ENCODE peak calls at places on chromosomes 7 and 10, in nine cellular contexts. One of them, this sample, is unnamed.

GRCh38 chr10:22219308-22219707 is 1.5 kb upstream of the EBLN1 start:
- DNase-seq in mesendoderm: peak
- DNase-seq in coronary artery: no peak
- DNase-seq in AML-193: no peak
- DNase-seq in H7: no peak
- DNase-seq in activated naive CD8-positive, alpha-beta T cell treated with anti-CD3 and anti-CD28 coated beads for 36 hours: no peak
- DNase-seq in anterior cingulate cortex: no peak
- DNase-seq in stimulated activated CD8-positive, alpha-beta memory T cell treated with anti-CD3 and anti-CD28 coated beads, Interleukin-15, amount 100 ng/mL, for 24 hours: no peak
- DNase-seq in activated effector memory CD4-positive, alpha-beta T cell treated with anti-CD3 and anti-CD28 coated beads, Interleukin-2, amount 50 U/mL, for 16 hours: no peak
- DNase-seq in this sample: no peak

GRCh38 chr7:94266278-94266677 is 128.4 kb upstream of the COL1A2 start:
- DNase-seq in mesendoderm: no peak
- DNase-seq in coronary artery: no peak
- DNase-seq in AML-193: peak
- DNase-seq in H7: no peak
- DNase-seq in activated naive CD8-positive, alpha-beta T cell treated with anti-CD3 and anti-CD28 coated beads for 36 hours: no peak
- DNase-seq in anterior cingulate cortex: no peak
- DNase-seq in stimulated activated CD8-positive, alpha-beta memory T cell treated with anti-CD3 and anti-CD28 coated beads, Interleukin-15, amount 100 ng/mL, for 24 hours: no peak
- DNase-seq in activated effector memory CD4-positive, alpha-beta T cell treated with anti-CD3 and anti-CD28 coated beads, Interleukin-2, amount 50 U/mL, for 16 hours: no peak
- DNase-seq in this sample: no peak

GRCh38 chr10:119342017-119342734 is 134.8 kb downstream of the GRK5 start:
- DNase-seq in mesendoderm: no peak
- DNase-seq in coronary artery: no peak
- DNase-seq in AML-193: no peak
- DNase-seq in H7: no peak
- DNase-seq in activated naive CD8-positive, alpha-beta T cell treated with anti-CD3 and anti-CD28 coated beads for 36 hours: no peak
- DNase-seq in anterior cingulate cortex: no peak
- DNase-seq in stimulated activated CD8-positive, alpha-beta memory T cell treated with anti-CD3 and anti-CD28 coated beads, Interleukin-15, amount 100 ng/mL, for 24 hours: no peak
- DNase-seq in activated effector memory CD4-positive, alpha-beta T cell treated with anti-CD3 and anti-CD28 coated beads, Interleukin-2, amount 50 U/mL, for 16 hours: no peak
- DNase-seq in this sample: peak

GRCh38 chr7:1312098-1313070 is 79.7 kb downstream of the UNCX start:
- DNase-seq in mesendoderm: peak
- DNase-seq in coronary artery: no peak
- DNase-seq in AML-193: no peak
- DNase-seq in H7: peak
- DNase-seq in activated naive CD8-positive, alpha-beta T cell treated with anti-CD3 and anti-CD28 coated beads for 36 hours: no peak
- DNase-seq in anterior cingulate cortex: no peak
- DNase-seq in stimulated activated CD8-positive, alpha-beta memory T cell treated with anti-CD3 and anti-CD28 coated beads, Interleukin-15, amount 100 ng/mL, for 24 hours: no peak
- DNase-seq in activated effector memory CD4-positive, alpha-beta T cell treated with anti-CD3 and anti-CD28 coated beads, Interleukin-2, amount 50 U/mL, for 16 hours: no peak
- DNase-seq in this sample: peak

GRCh38 chr7:71495828-71496227 is 363.9 kb downstream of the GALNT17 start:
- DNase-seq in mesendoderm: no peak
- DNase-seq in coronary artery: no peak
- DNase-seq in AML-193: no peak
- DNase-seq in H7: no peak
- DNase-seq in activated naive CD8-positive, alpha-beta T cell treated with anti-CD3 and anti-CD28 coated beads for 36 hours: no peak
- DNase-seq in anterior cingulate cortex: no peak
- DNase-seq in stimulated activated CD8-positive, alpha-beta memory T cell treated with anti-CD3 and anti-CD28 coated beads, Interleukin-15, amount 100 ng/mL, for 24 hours: no peak
- DNase-seq in activated effector memory CD4-positive, alpha-beta T cell treated with anti-CD3 and anti-CD28 coated beads, Interleukin-2, amount 50 U/mL, for 16 hours: no peak
- DNase-seq in this sample: no peak

GRCh38 chr7:13282377-13282980 is 595.0 kb downstream of the ARL4A start:
- DNase-seq in mesendoderm: peak
- DNase-seq in coronary artery: no peak
- DNase-seq in AML-193: peak
- DNase-seq in H7: no peak
- DNase-seq in activated naive CD8-positive, alpha-beta T cell treated with anti-CD3 and anti-CD28 coated beads for 36 hours: no peak
- DNase-seq in anterior cingulate cortex: no peak
- DNase-seq in stimulated activated CD8-positive, alpha-beta memory T cell treated with anti-CD3 and anti-CD28 coated beads, Interleukin-15, amount 100 ng/mL, for 24 hours: no peak
- DNase-seq in activated effector memory CD4-positive, alpha-beta T cell treated with anti-CD3 and anti-CD28 coated beads, Interleukin-2, amount 50 U/mL, for 16 hours: no peak
- DNase-seq in this sample: no peak

GRCh38 chr10:22625511-22626288 is 88.7 kb downstream of the PIP4K2A start:
- DNase-seq in mesendoderm: peak
- DNase-seq in coronary artery: no peak
- DNase-seq in AML-193: no peak
- DNase-seq in H7: no peak
- DNase-seq in activated naive CD8-positive, alpha-beta T cell treated with anti-CD3 and anti-CD28 coated beads for 36 hours: no peak
- DNase-seq in anterior cingulate cortex: no peak
- DNase-seq in stimulated activated CD8-positive, alpha-beta memory T cell treated with anti-CD3 and anti-CD28 coated beads, Interleukin-15, amount 100 ng/mL, for 24 hours: no peak
- DNase-seq in activated effector memory CD4-positive, alpha-beta T cell treated with anti-CD3 and anti-CD28 coated beads, Interleukin-2, amount 50 U/mL, for 16 hours: no peak
- DNase-seq in this sample: no peak

GRCh38 chr7:125775319-125775718 is 845.7 kb upstream of the POT1 start:
- DNase-seq in mesendoderm: no peak
- DNase-seq in coronary artery: no peak
- DNase-seq in AML-193: no peak
- DNase-seq in H7: no peak
- DNase-seq in activated naive CD8-positive, alpha-beta T cell treated with anti-CD3 and anti-CD28 coated beads for 36 hours: no peak
- DNase-seq in anterior cingulate cortex: no peak
- DNase-seq in stimulated activated CD8-positive, alpha-beta memory T cell treated with anti-CD3 and anti-CD28 coated beads, Interleukin-15, amount 100 ng/mL, for 24 hours: no peak
- DNase-seq in activated effector memory CD4-positive, alpha-beta T cell treated with anti-CD3 and anti-CD28 coated beads, Interleukin-2, amount 50 U/mL, for 16 hours: no peak
- DNase-seq in this sample: no peak

GRCh38 chr10:24894309-24894708 is 58.1 kb downstream of the PRTFDC1 start:
- DNase-seq in mesendoderm: no peak
- DNase-seq in coronary artery: no peak
- DNase-seq in AML-193: no peak
- DNase-seq in H7: no peak
- DNase-seq in activated naive CD8-positive, alpha-beta T cell treated with anti-CD3 and anti-CD28 coated beads for 36 hours: no peak
- DNase-seq in anterior cingulate cortex: no peak
- DNase-seq in stimulated activated CD8-positive, alpha-beta memory T cell treated with anti-CD3 and anti-CD28 coated beads, Interleukin-15, amount 100 ng/mL, for 24 hours: no peak
- DNase-seq in activated effector memory CD4-positive, alpha-beta T cell treated with anti-CD3 and anti-CD28 coated beads, Interleukin-2, amount 50 U/mL, for 16 hours: no peak
- DNase-seq in this sample: no peak

GRCh38 chr10:103854687-103855423 is 521 bp downstream of the SH3PXD2A start:
- DNase-seq in mesendoderm: peak
- DNase-seq in coronary artery: no peak
- DNase-seq in AML-193: no peak
- DNase-seq in H7: peak
- DNase-seq in activated naive CD8-positive, alpha-beta T cell treated with anti-CD3 and anti-CD28 coated beads for 36 hours: peak
- DNase-seq in anterior cingulate cortex: no peak
- DNase-seq in stimulated activated CD8-positive, alpha-beta memory T cell treated with anti-CD3 and anti-CD28 coated beads, Interleukin-15, amount 100 ng/mL, for 24 hours: no peak
- DNase-seq in activated effector memory CD4-positive, alpha-beta T cell treated with anti-CD3 and anti-CD28 coated beads, Interleukin-2, amount 50 U/mL, for 16 hours: peak
- DNase-seq in this sample: peak

GRCh38 chr10:103480521-103480920 is 1.5 kb upstream of the CALHM3 start:
- DNase-seq in mesendoderm: no peak
- DNase-seq in coronary artery: no peak
- DNase-seq in AML-193: no peak
- DNase-seq in H7: no peak
- DNase-seq in activated naive CD8-positive, alpha-beta T cell treated with anti-CD3 and anti-CD28 coated beads for 36 hours: no peak
- DNase-seq in anterior cingulate cortex: no peak
- DNase-seq in stimulated activated CD8-positive, alpha-beta memory T cell treated with anti-CD3 and anti-CD28 coated beads, Interleukin-15, amount 100 ng/mL, for 24 hours: no peak
- DNase-seq in activated effector memory CD4-positive, alpha-beta T cell treated with anti-CD3 and anti-CD28 coated beads, Interleukin-2, amount 50 U/mL, for 16 hours: no peak
- DNase-seq in this sample: no peak

GRCh38 chr7:16728811-16729210 is 24.7 kb upstream of the TSPAN13 start:
- DNase-seq in mesendoderm: no peak
- DNase-seq in coronary artery: no peak
- DNase-seq in AML-193: no peak
- DNase-seq in H7: no peak
- DNase-seq in activated naive CD8-positive, alpha-beta T cell treated with anti-CD3 and anti-CD28 coated beads for 36 hours: no peak
- DNase-seq in anterior cingulate cortex: no peak
- DNase-seq in stimulated activated CD8-positive, alpha-beta memory T cell treated with anti-CD3 and anti-CD28 coated beads, Interleukin-15, amount 100 ng/mL, for 24 hours: no peak
- DNase-seq in activated effector memory CD4-positive, alpha-beta T cell treated with anti-CD3 and anti-CD28 coated beads, Interleukin-2, amount 50 U/mL, for 16 hours: no peak
- DNase-seq in this sample: no peak

GRCh38 chr7:85186083-85186520 is 754 bp downstream of the SEMA3D start:
- DNase-seq in mesendoderm: peak
- DNase-seq in coronary artery: peak
- DNase-seq in AML-193: no peak
- DNase-seq in H7: peak
- DNase-seq in activated naive CD8-positive, alpha-beta T cell treated with anti-CD3 and anti-CD28 coated beads for 36 hours: no peak
- DNase-seq in anterior cingulate cortex: no peak
- DNase-seq in stimulated activated CD8-positive, alpha-beta memory T cell treated with anti-CD3 and anti-CD28 coated beads, Interleukin-15, amount 100 ng/mL, for 24 hours: no peak
- DNase-seq in activated effector memory CD4-positive, alpha-beta T cell treated with anti-CD3 and anti-CD28 coated beads, Interleukin-2, amount 50 U/mL, for 16 hours: no peak
- DNase-seq in this sample: peak

GRCh38 chr7:129370812-129371211 is 63.4 kb upstream of the STRIP2 start:
- DNase-seq in mesendoderm: peak
- DNase-seq in coronary artery: no peak
- DNase-seq in AML-193: no peak
- DNase-seq in H7: no peak
- DNase-seq in activated naive CD8-positive, alpha-beta T cell treated with anti-CD3 and anti-CD28 coated beads for 36 hours: no peak
- DNase-seq in anterior cingulate cortex: no peak
- DNase-seq in stimulated activated CD8-positive, alpha-beta memory T cell treated with anti-CD3 and anti-CD28 coated beads, Interleukin-15, amount 100 ng/mL, for 24 hours: no peak
- DNase-seq in activated effector memory CD4-positive, alpha-beta T cell treated with anti-CD3 and anti-CD28 coated beads, Interleukin-2, amount 50 U/mL, for 16 hours: no peak
- DNase-seq in this sample: no peak

GRCh38 chr7:7731732-7732131 is 13.3 kb upstream of the RPA3 start:
- DNase-seq in mesendoderm: no peak
- DNase-seq in coronary artery: no peak
- DNase-seq in AML-193: no peak
- DNase-seq in H7: no peak
- DNase-seq in activated naive CD8-positive, alpha-beta T cell treated with anti-CD3 and anti-CD28 coated beads for 36 hours: no peak
- DNase-seq in anterior cingulate cortex: no peak
- DNase-seq in stimulated activated CD8-positive, alpha-beta memory T cell treated with anti-CD3 and anti-CD28 coated beads, Interleukin-15, amount 100 ng/mL, for 24 hours: no peak
- DNase-seq in activated effector memory CD4-positive, alpha-beta T cell treated with anti-CD3 and anti-CD28 coated beads, Interleukin-2, amount 50 U/mL, for 16 hours: no peak
- DNase-seq in this sample: no peak

GRCh38 chr10:121687094-121687850 is 89.0 kb upstream of the FGFR2 start:
- DNase-seq in mesendoderm: no peak
- DNase-seq in coronary artery: no peak
- DNase-seq in AML-193: no peak
- DNase-seq in H7: no peak
- DNase-seq in activated naive CD8-positive, alpha-beta T cell treated with anti-CD3 and anti-CD28 coated beads for 36 hours: no peak
- DNase-seq in anterior cingulate cortex: no peak
- DNase-seq in stimulated activated CD8-positive, alpha-beta memory T cell treated with anti-CD3 and anti-CD28 coated beads, Interleukin-15, amount 100 ng/mL, for 24 hours: no peak
- DNase-seq in activated effector memory CD4-positive, alpha-beta T cell treated with anti-CD3 and anti-CD28 coated beads, Interleukin-2, amount 50 U/mL, for 16 hours: no peak
- DNase-seq in this sample: no peak

GRCh38 chr7:49294611-49295010 is 370.3 kb downstream of the CDC14C start:
- DNase-seq in mesendoderm: no peak
- DNase-seq in coronary artery: no peak
- DNase-seq in AML-193: no peak
- DNase-seq in H7: no peak
- DNase-seq in activated naive CD8-positive, alpha-beta T cell treated with anti-CD3 and anti-CD28 coated beads for 36 hours: no peak
- DNase-seq in anterior cingulate cortex: no peak
- DNase-seq in stimulated activated CD8-positive, alpha-beta memory T cell treated with anti-CD3 and anti-CD28 coated beads, Interleukin-15, amount 100 ng/mL, for 24 hours: no peak
- DNase-seq in activated effector memory CD4-positive, alpha-beta T cell treated with anti-CD3 and anti-CD28 coated beads, Interleukin-2, amount 50 U/mL, for 16 hours: no peak
- DNase-seq in this sample: no peak

GRCh38 chr7:117588352-117588794 is 108.5 kb downstream of the CFTR start:
- DNase-seq in mesendoderm: no peak
- DNase-seq in coronary artery: no peak
- DNase-seq in AML-193: no peak
- DNase-seq in H7: no peak
- DNase-seq in activated naive CD8-positive, alpha-beta T cell treated with anti-CD3 and anti-CD28 coated beads for 36 hours: no peak
- DNase-seq in anterior cingulate cortex: no peak
- DNase-seq in stimulated activated CD8-positive, alpha-beta memory T cell treated with anti-CD3 and anti-CD28 coated beads, Interleukin-15, amount 100 ng/mL, for 24 hours: no peak
- DNase-seq in activated effector memory CD4-positive, alpha-beta T cell treated with anti-CD3 and anti-CD28 coated beads, Interleukin-2, amount 50 U/mL, for 16 hours: no peak
- DNase-seq in this sample: no peak

GRCh38 chr7:98354511-98355249 is 46.2 kb downstream of the BAIAP2L1 start:
- DNase-seq in mesendoderm: peak
- DNase-seq in coronary artery: no peak
- DNase-seq in AML-193: no peak
- DNase-seq in H7: no peak
- DNase-seq in activated naive CD8-positive, alpha-beta T cell treated with anti-CD3 and anti-CD28 coated beads for 36 hours: no peak
- DNase-seq in anterior cingulate cortex: no peak
- DNase-seq in stimulated activated CD8-positive, alpha-beta memory T cell treated with anti-CD3 and anti-CD28 coated beads, Interleukin-15, amount 100 ng/mL, for 24 hours: no peak
- DNase-seq in activated effector memory CD4-positive, alpha-beta T cell treated with anti-CD3 and anti-CD28 coated beads, Interleukin-2, amount 50 U/mL, for 16 hours: no peak
- DNase-seq in this sample: no peak

GRCh38 chr10:15370741-15371701 is at the start of gene FAM171A1:
- DNase-seq in mesendoderm: peak
- DNase-seq in coronary artery: no peak
- DNase-seq in AML-193: no peak
- DNase-seq in H7: peak
- DNase-seq in activated naive CD8-positive, alpha-beta T cell treated with anti-CD3 and anti-CD28 coated beads for 36 hours: peak
- DNase-seq in anterior cingulate cortex: peak
- DNase-seq in stimulated activated CD8-positive, alpha-beta memory T cell treated with anti-CD3 and anti-CD28 coated beads, Interleukin-15, amount 100 ng/mL, for 24 hours: peak
- DNase-seq in activated effector memory CD4-positive, alpha-beta T cell treated with anti-CD3 and anti-CD28 coated beads, Interleukin-2, amount 50 U/mL, for 16 hours: peak
- DNase-seq in this sample: peak

GRCh38 chr7:32224276-32224675 is 154.1 kb upstream of the PDE1C start:
- DNase-seq in mesendoderm: no peak
- DNase-seq in coronary artery: no peak
- DNase-seq in AML-193: no peak
- DNase-seq in H7: no peak
- DNase-seq in activated naive CD8-positive, alpha-beta T cell treated with anti-CD3 and anti-CD28 coated beads for 36 hours: no peak
- DNase-seq in anterior cingulate cortex: no peak
- DNase-seq in stimulated activated CD8-positive, alpha-beta memory T cell treated with anti-CD3 and anti-CD28 coated beads, Interleukin-15, amount 100 ng/mL, for 24 hours: no peak
- DNase-seq in activated effector memory CD4-positive, alpha-beta T cell treated with anti-CD3 and anti-CD28 coated beads, Interleukin-2, amount 50 U/mL, for 16 hours: no peak
- DNase-seq in this sample: no peak

GRCh38 chr7:108836246-108836645 is 266.6 kb downstream of the DNAJB9 start:
- DNase-seq in mesendoderm: no peak
- DNase-seq in coronary artery: no peak
- DNase-seq in AML-193: no peak
- DNase-seq in H7: no peak
- DNase-seq in activated naive CD8-positive, alpha-beta T cell treated with anti-CD3 and anti-CD28 coated beads for 36 hours: no peak
- DNase-seq in anterior cingulate cortex: no peak
- DNase-seq in stimulated activated CD8-positive, alpha-beta memory T cell treated with anti-CD3 and anti-CD28 coated beads, Interleukin-15, amount 100 ng/mL, for 24 hours: no peak
- DNase-seq in activated effector memory CD4-positive, alpha-beta T cell treated with anti-CD3 and anti-CD28 coated beads, Interleukin-2, amount 50 U/mL, for 16 hours: no peak
- DNase-seq in this sample: no peak

GRCh38 chr10:79104264-79104954 is 35.6 kb downstream of the ZMIZ1 start:
- DNase-seq in mesendoderm: no peak
- DNase-seq in coronary artery: no peak
- DNase-seq in AML-193: no peak
- DNase-seq in H7: no peak
- DNase-seq in activated naive CD8-positive, alpha-beta T cell treated with anti-CD3 and anti-CD28 coated beads for 36 hours: no peak
- DNase-seq in anterior cingulate cortex: no peak
- DNase-seq in stimulated activated CD8-positive, alpha-beta memory T cell treated with anti-CD3 and anti-CD28 coated beads, Interleukin-15, amount 100 ng/mL, for 24 hours: no peak
- DNase-seq in activated effector memory CD4-positive, alpha-beta T cell treated with anti-CD3 and anti-CD28 coated beads, Interleukin-2, amount 50 U/mL, for 16 hours: no peak
- DNase-seq in this sample: peak

This sample was measured in spleen.